ENCODE peak calls at places on chromosomes 12 and 14, in eight cellular contexts. H is stimulated activated CD4-positive, alpha-beta T cell treated with anti-CD3 and anti-CD28 coated beads, Interleukin-4, amount 100 ng/mL, for 24 hours; I is NCI-H460; U is NCI-H524; P is cardiac fibroblast; B is activated CD4-positive, alpha-beta T cell treated with anti-CD3 and anti-CD28 coated beads for 1 hour; F is HCT116; X is hypothalamus. T is an unnamed sample.

GRCh38 chr12:47164730-47165439 is 85.1 kb upstream of the AMIGO2 start:
- DNase-seq in P (peak), X (no peak), I (no peak), F (no peak), U (no peak), H (no peak), B (no peak), T (no peak)

GRCh38 chr12:103768467-103769123 is 72.4 kb downstream of the NT5DC3 start:
- DNase-seq in F (no peak), U (peak), B (no peak), P (no peak), H (no peak), I (no peak), X (no peak), T (no peak)

GRCh38 chr14:22387776-22388241 is 201.2 kb downstream of the DAD1 start:
- DNase-seq in I (no peak), U (no peak), X (no peak), F (no peak), H (no peak), B (no peak), P (no peak), T (no peak)

GRCh38 chr14:27186048-27186447 is 588.2 kb upstream of the NOVA1 start:
- DNase-seq in F (no peak), H (no peak), P (no peak), X (no peak), U (no peak), I (no peak), B (no peak), T (no peak)

GRCh38 chr12:100464529-100464928 is 9.1 kb upstream of the NR1H4 start:
- DNase-seq in B (no peak), X (no peak), P (no peak), H (no peak), F (no peak), U (no peak), I (no peak), T (no peak)

GRCh38 chr12:46342562-46343033 is 30.0 kb downstream of the SLC38A2 start:
- DNase-seq in B (no peak), I (peak), H (peak), P (peak), F (peak), X (no peak), U (peak), T (no peak)

GRCh38 chr12:39441963-39442894 is 691 bp downstream of the KIF21A start:
- DNase-seq in X (peak), F (no peak), P (peak), H (peak), U (peak), I (no peak), B (peak), T (peak)

GRCh38 chr14:104473649-104474574 is 105.7 kb upstream of the C14orf180 start:
- DNase-seq in H (no peak), X (no peak), P (no peak), U (peak), I (no peak), F (no peak), B (no peak), T (no peak)

GRCh38 chr12:8734873-8735381 is 37.1 kb downstream of the RIMKLB start:
- DNase-seq in H (no peak), X (no peak), F (no peak), U (no peak), I (no peak), B (no peak), P (peak), T (no peak)

GRCh38 chr12:104340917-104341611 is 37.5 kb downstream of the EID3 start:
- DNase-seq in P (no peak), B (no peak), X (no peak), F (no peak), U (no peak), I (no peak), H (no peak), T (peak)

GRCh38 chr12:74337951-74338350 is 199.7 kb upstream of the ATXN7L3B start:
- DNase-seq in X (no peak), F (peak), U (no peak), I (no peak), B (no peak), H (no peak), P (peak), T (no peak)

GRCh38 chr12:117603316-117604113 is 242.1 kb upstream of the NOS1 start:
- DNase-seq in B (no peak), F (no peak), I (no peak), H (no peak), X (no peak), P (no peak), U (peak), T (no peak)

GRCh38 chr12:3200032-3200617 is 122.9 kb downstream of the TSPAN9 start:
- DNase-seq in U (peak), I (no peak), H (no peak), B (no peak), X (no peak), P (peak), F (no peak), T (no peak)

GRCh38 chr14:33239465-33239864 is 300.8 kb downstream of the NPAS3 start:
- DNase-seq in P (no peak), U (no peak), I (no peak), X (no peak), H (no peak), B (no peak), F (no peak), T (no peak)

GRCh38 chr14:34472706-34473279 is 10.8 kb upstream of the SPTSSA start:
- DNase-seq in U (no peak), B (no peak), I (no peak), H (no peak), X (no peak), F (no peak), P (no peak), T (no peak)

GRCh38 chr12:39224971-39225370 is 217.9 kb downstream of the KIF21A start:
- DNase-seq in U (no peak), X (no peak), P (no peak), I (no peak), F (no peak), H (no peak), B (no peak), T (no peak)

GRCh38 chr14:100122481-100123215 is 36.8 kb downstream of the DEGS2 start:
- DNase-seq in U (peak), F (no peak), I (no peak), P (no peak), B (no peak), X (no peak), H (no peak), T (no peak)

GRCh38 chr14:70816525-70816924 is 7.2 kb upstream of the MAP3K9 start:
- DNase-seq in I (no peak), B (no peak), X (no peak), P (no peak), F (no peak), H (no peak), U (no peak), T (no peak)

GRCh38 chr14:103871596-103872480 is 24.5 kb upstream of the PPP1R13B start:
- DNase-seq in F (no peak), B (peak), I (no peak), P (no peak), H (peak), U (no peak), X (no peak), T (no peak)

GRCh38 chr12:34394211-34395055 is 372.1 kb downstream of the ALG10 start:
- DNase-seq in B (no peak), F (no peak), H (no peak), P (no peak), U (no peak), I (no peak), X (no peak), T (no peak)

GRCh38 chr14:92934196-92935085 is 11.5 kb downstream of the CHGA start:
- DNase-seq in U (peak), P (no peak), F (no peak), I (no peak), B (no peak), H (no peak), X (no peak), T (no peak)

GRCh38 chr12:66678640-66679268 is at the start of gene GRIP1:
- DNase-seq in P (no peak), F (no peak), H (no peak), U (peak), X (no peak), I (no peak), B (no peak), T (peak)